ENCODE peak calls at places on chromosomes 16 and 17, in five cellular contexts. Q, G, V, W and C are unnamed samples. For H3K36me3 and H3K27me3, the result is how much of the 10 kb centered on the place peaks cover.

GRCh38 chr17:59498421-59499307 is 66.7 kb upstream of the DHX40 start:
- DNase-seq in Q (no peak), G (no peak), V (no peak), W (no peak), C (no peak)

GRCh38 chr16:3651461-3652372 is 2.8 kb upstream of the DNASE1 start:
- DNase-seq in Q (no peak), G (peak), V (no peak), W (no peak), C (peak)

GRCh38 chr17:64627797-64628196 is 34.3 kb downstream of the SMURF2 start:
- DNase-seq in Q (no peak), G (no peak), V (no peak), W (no peak), C (no peak)

GRCh38 chr17:46971647-46972300 is 7.3 kb downstream of the RPRML start:
- DNase-seq in Q (no peak), G (no peak), V (no peak), W (no peak), C (no peak)

GRCh38 chr17:2819921-2820501 is 23.8 kb downstream of the RAP1GAP2 start:
- DNase-seq in Q (no peak), G (no peak), V (no peak), W (no peak), C (no peak)

GRCh38 chr16:57742543-57742942 is 7.0 kb downstream of the KATNB1 start:
- DNase-seq in Q (no peak), G (no peak), V (no peak), W (no peak), C (no peak)

GRCh38 chr17:31248986-31249385 is 48.1 kb downstream of the OMG start:
- DNase-seq in Q (no peak), G (no peak), V (no peak), W (no peak), C (no peak)

GRCh38 chr16:49952386-49952785 is 72.6 kb upstream of the CNEP1R1 start:
- DNase-seq in Q (no peak), G (no peak), V (no peak), W (no peak), C (no peak)

GRCh38 chr17:4023220-4023619 is 59.0 kb upstream of the ATP2A3 start:
- DNase-seq in Q (no peak), G (no peak), V (no peak), W (no peak), C (no peak)

GRCh38 chr16:79316004-79316458 is 284.5 kb downstream of the MAF start:
- DNase-seq in Q (no peak), G (no peak), V (no peak), W (no peak), C (no peak)

GRCh38 chr16:83248735-83249469 is 558.9 kb upstream of the HSBP1 start:
- DNase-seq in Q (no peak), G (no peak), V (no peak), W (no peak), C (no peak)

GRCh38 chr16:85220125-85220839 is 108.0 kb upstream of the CIBAR2 start:
- DNase-seq in Q (no peak), G (peak), V (no peak), W (peak), C (no peak)

GRCh38 chr16:46607529-46607928 is 13.7 kb downstream of the SHCBP1 start:
- DNase-seq in Q (peak), G (no peak), V (peak), W (no peak), C (no peak)

GRCh38 chr16:79485020-79485419 is 115.5 kb downstream of the MAF start:
- DNase-seq in Q (no peak), G (no peak), V (no peak), W (no peak), C (no peak)

GRCh38 chr16:5918553-5919127 is 821.0 kb upstream of the EEF2KMT start:
- DNase-seq in Q (peak), G (no peak), V (no peak), W (peak), C (no peak)

GRCh38 chr16:23258919-23259237 is 43.2 kb upstream of the SCNN1B start:
- DNase-seq in Q (no peak), G (no peak), V (no peak), W (peak), C (no peak)

GRCh38 chr17:78723001-78723796 is 58.9 kb downstream of the CYTH1 start:
- DNase-seq in Q (peak), G (no peak), V (no peak), W (no peak), C (peak)

GRCh38 chr17:1515640-1516402 is 591 bp downstream of the INPP5K start:
- DNase-seq in Q (peak), G (no peak), V (peak), W (peak), C (peak)

GRCh38 chr17:79171152-79171551 is 96.5 kb downstream of the ENGASE start:
- DNase-seq in Q (no peak), G (no peak), V (no peak), W (no peak), C (no peak)

GRCh38 chr16:22240023-22240697 is 34.1 kb downstream of the EEF2K start:
- DNase-seq in Q (no peak), G (no peak), V (no peak), W (no peak), C (no peak)

GRCh38 chr16:67942510-67943255 is 1.2 kb downstream of the LCAT start:
- DNase-seq in Q (peak), G (peak), V (no peak), W (no peak), C (no peak)

GRCh38 chr16:52569701-52570100 is 22.8 kb upstream of the TOX3 start:
- DNase-seq in Q (no peak), G (no peak), V (no peak), W (no peak), C (no peak)

DNA sequence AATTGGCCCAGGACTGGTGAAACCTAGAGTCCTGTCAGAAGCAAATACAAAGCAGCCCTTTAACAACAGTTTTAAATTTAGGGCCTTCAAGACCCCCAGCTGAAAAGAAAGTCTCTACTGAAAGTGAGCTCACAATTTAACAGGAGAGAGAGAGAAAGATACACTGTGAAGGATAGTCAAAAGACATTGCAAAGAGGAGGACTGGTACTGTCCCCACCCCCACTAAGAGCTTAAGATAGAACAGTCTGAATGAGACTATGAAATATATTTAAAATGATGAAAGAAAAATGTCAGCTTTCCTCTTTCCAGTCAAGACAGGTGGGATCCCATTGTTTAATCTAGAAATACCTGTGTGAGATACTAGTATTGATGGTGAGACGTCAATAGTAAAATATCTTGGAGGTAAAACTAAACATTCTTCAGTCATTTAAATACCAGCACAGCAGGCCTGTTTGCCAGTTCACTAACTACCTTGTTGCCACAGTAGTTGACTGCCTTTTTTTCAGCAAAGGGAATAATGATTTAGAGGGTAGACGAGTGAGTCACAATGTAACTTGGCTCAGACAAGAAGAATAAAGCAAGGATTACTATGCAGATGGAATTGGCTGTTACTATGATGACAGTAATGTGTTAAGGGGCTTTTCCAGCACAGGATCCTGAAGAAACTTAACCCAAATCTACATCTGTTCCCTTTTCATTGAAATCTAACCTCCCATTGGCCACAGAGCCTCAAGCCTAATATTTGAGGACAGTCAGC is 47.2 kb upstream of the RASL10B start:
- DNase-seq in Q (peak), G (no peak), V (no peak), W (no peak), C (no peak)
- H3K36me3 ChIP-seq in Q (under half), G (under half), V (half or more), W (under half), C (half or more)

GRCh38 chr16:64416232-64417010 is 705.4 kb downstream of the CDH11 start:
- DNase-seq in Q (no peak), G (no peak), V (no peak), W (no peak), C (no peak)
- H3K4me3 ChIP-seq in Q (no peak), G (peak), V (no peak), W (no peak), C (no peak)

DNA sequence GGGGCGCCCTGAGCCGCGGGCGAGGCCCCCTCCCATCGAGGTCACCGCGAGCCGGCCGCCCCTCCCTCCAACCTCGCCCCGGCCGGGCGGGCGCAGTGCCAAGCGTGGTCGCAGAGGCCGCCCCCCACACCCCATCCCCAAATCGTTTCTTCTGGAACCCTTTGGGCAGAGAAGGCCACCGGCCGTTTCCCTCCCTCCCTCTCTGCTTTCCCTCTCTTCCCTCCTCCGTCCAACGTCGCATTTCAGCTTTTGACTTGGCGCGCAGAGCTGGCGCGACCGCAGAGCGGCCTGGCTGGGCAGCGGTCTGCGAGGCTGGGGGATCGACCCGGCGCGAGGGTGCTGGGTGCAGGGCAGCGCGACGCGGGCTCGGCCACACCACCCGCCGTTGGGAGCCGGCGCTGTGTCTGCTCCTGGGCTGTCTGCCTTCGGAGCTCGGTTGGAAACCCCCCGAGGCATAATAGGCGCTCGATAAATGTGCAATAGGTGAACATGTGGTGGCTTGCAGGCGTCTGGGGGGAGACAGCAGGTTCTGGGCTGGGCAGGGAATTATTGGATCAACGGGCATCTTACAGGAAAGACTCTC is 2.9 kb upstream of the NTN3 start:
- DNase-seq in Q (peak), G (peak), V (no peak), W (no peak), C (peak)
- H3K27me3 ChIP-seq in Q (half or more), G (under half), V (under half), W (half or more), C (under half)

DNA sequence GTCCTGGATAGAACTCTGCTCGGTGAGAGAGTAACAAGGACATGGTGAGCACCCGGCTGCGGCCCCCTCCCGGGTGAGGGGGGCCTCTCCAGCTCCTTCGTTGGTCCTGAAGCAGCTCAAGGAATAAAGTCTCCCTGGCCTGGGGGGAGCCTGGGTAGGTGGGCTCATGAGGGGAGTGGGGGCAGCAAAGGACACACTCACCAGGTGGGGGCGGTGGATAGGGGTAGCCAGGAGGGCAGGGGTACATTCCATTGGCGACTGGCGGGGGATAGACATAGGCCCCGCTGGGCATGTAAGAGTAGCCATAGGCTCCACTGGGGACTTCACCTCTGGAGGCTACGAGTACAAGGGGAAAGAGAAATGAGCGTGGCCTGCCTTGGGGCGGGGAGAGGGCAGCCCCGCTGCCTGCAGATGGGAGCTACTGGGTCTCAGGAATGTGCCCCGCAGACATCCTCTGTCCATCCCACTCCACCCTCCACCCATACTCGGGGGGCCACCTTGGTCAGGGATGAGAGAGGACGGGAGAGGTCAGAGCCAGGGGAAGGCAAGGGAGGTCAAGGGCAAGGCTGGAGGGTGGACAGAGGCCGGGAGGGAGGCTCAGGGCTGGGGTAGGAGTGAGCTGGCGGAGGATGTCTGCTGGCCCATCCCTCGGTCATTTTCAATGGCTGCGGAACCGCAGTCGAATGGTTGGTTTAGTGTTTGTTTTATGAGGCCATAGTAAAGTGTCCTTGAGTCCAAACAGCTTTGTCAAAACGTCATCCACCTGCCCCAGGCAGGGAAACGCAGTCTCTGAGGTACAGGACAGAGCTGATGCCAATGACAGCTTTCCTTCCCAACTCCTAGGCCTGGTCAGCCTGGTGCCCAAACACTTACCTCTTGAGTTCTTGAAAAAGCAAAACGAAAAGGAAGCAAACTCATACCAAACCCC is 3.7 kb upstream of the UNC13D start:
- DNase-seq in Q (no peak), G (no peak), V (no peak), W (no peak), C (no peak)
- H3K36me3 ChIP-seq in Q (under half), G (under half), V (half or more), W (under half), C (under half)

GRCh38 chr17:74592087-74592990 is at the start of gene CD300LD:
- DNase-seq in Q (no peak), G (no peak), V (no peak), W (no peak), C (no peak)
- H3K4me3 ChIP-seq in Q (no peak), G (no peak), V (no peak), W (no peak), C (no peak)

GRCh38 chr17:9007052-9007714 is 14.1 kb upstream of the NTN1 start:
- DNase-seq in Q (no peak), G (no peak), V (no peak), W (no peak), C (no peak)
- H3K27me3 ChIP-seq in Q (half or more), G (under half), V (under half), W (under half), C (under half)

GRCh38 chr17:39763046-39763800 is 25.5 kb downstream of the GRB7 start:
- DNase-seq in Q (no peak), G (no peak), V (no peak), W (no peak), C (no peak)

GRCh38 chr17:39765159-39765558 is 27.4 kb downstream of the GRB7 start:
- DNase-seq in Q (no peak), G (no peak), V (no peak), W (no peak), C (no peak)

GRCh38 chr17:39769974-39770587 is 32.3 kb downstream of the GRB7 start:
- DNase-seq in Q (no peak), G (no peak), V (peak), W (no peak), C (no peak)

GRCh38 chr17:39765766-39766165 is 28.0 kb downstream of the GRB7 start:
- DNase-seq in Q (no peak), G (no peak), V (no peak), W (no peak), C (no peak)

DNA sequence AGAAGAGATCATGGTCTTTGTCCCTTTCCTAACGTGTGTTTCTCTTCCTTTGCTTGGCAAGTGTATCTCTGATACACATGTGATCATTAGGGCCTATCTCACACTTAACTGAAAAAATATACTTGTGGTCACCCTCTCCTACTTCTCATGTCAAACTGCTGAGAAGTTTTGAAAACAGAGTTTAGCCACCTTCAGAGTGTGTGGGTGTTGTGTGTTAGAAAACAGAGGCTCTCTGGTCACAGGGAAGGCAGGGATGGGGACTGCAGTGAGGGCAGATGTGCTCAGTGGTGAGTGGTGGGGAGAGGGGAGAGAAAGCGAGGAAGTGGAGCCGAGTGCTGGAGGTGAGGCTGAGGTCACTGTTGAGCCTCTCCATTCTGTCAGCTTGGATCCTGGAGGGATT is 29.4 kb downstream of the GRB7 start:
- DNase-seq in Q (no peak), G (no peak), V (no peak), W (no peak), C (no peak)
- H3K36me3 ChIP-seq in Q (under half), G (under half), V (half or more), W (under half), C (under half)

GRCh38 chr16:81483064-81483969 is 38.7 kb downstream of the CMIP start:
- DNase-seq in Q (no peak), G (no peak), V (no peak), W (no peak), C (no peak)
- H3K4me3 ChIP-seq in Q (no peak), G (no peak), V (no peak), W (no peak), C (no peak)

GRCh38 chr17:43949777-43950176 is 4.0 kb downstream of the PYY start:
- DNase-seq in Q (no peak), G (no peak), V (no peak), W (no peak), C (no peak)
- H3K27me3 ChIP-seq in Q (under half), G (under half), V (under half), W (under half), C (under half)